ENCODE peak calls at places on chromosome 16, in seven cellular contexts. X, A, B, F, Y, K and M are unnamed samples.

GRCh38 chr16:85649978-85650863 is 37.1 kb downstream of the GSE1 start:
- DNase-seq in X (peak), A (no peak), B (no peak), F (no peak), Y (no peak), K (no peak), M (no peak)

GRCh38 chr16:87321336-87322107 is 4.3 kb upstream of the C16orf95 start:
- DNase-seq in X (no peak), A (no peak), B (no peak), F (no peak), Y (peak), K (no peak), M (no peak)

GRCh38 chr16:75908718-75909117 is 182.4 kb upstream of the CPHXL start:
- DNase-seq in X (no peak), A (no peak), B (no peak), F (no peak), Y (no peak), K (no peak), M (no peak)

GRCh38 chr16:68257251-68257905 is 6.9 kb upstream of the SLC7A6 start:
- DNase-seq in X (peak), A (no peak), B (peak), F (peak), Y (no peak), K (no peak), M (peak)

GRCh38 chr16:2682209-2683021 is at the start of gene KCTD5:
- DNase-seq in X (peak), A (peak), B (peak), F (peak), Y (peak), K (peak), M (peak)

GRCh38 chr16:59192551-59193199 is 458.6 kb upstream of the GOT2 start:
- DNase-seq in X (no peak), A (peak), B (no peak), F (peak), Y (no peak), K (no peak), M (peak)

GRCh38 chr16:54812229-54812628 is 118.4 kb upstream of the IRX5 start:
- DNase-seq in X (peak), A (no peak), B (no peak), F (no peak), Y (no peak), K (no peak), M (no peak)

GRCh38 chr16:13084331-13084730 is 182.9 kb downstream of the SHISA9 start:
- DNase-seq in X (no peak), A (no peak), B (no peak), F (no peak), Y (no peak), K (no peak), M (no peak)

GRCh38 chr16:46607529-46607928 is 13.7 kb downstream of the SHCBP1 start:
- DNase-seq in X (no peak), A (peak), B (no peak), F (no peak), Y (no peak), K (no peak), M (peak)

GRCh38 chr16:73771676-73772075 is 524.9 kb upstream of the PSMD7 start:
- DNase-seq in X (no peak), A (peak), B (no peak), F (no peak), Y (no peak), K (no peak), M (peak)

GRCh38 chr16:86572041-86572521 is 5.5 kb downstream of the FOXC2 start:
- DNase-seq in X (no peak), A (no peak), B (no peak), F (no peak), Y (no peak), K (no peak), M (no peak)

GRCh38 chr16:12319464-12320030 is 343.0 kb downstream of the SNX29 start:
- DNase-seq in X (peak), A (no peak), B (no peak), F (no peak), Y (no peak), K (no peak), M (peak)

GRCh38 chr16:88343276-88343791 is 39.4 kb upstream of the ZNF469 start:
- DNase-seq in X (no peak), A (no peak), B (no peak), F (no peak), Y (no peak), K (no peak), M (no peak)

GRCh38 chr16:28610595-28611270 is 889 bp upstream of the SULT1A1 start:
- DNase-seq in X (no peak), A (no peak), B (no peak), F (no peak), Y (no peak), K (no peak), M (no peak)

GRCh38 chr16:56203052-56203451 is 11.8 kb downstream of the GNAO1 start:
- DNase-seq in X (no peak), A (peak), B (peak), F (peak), Y (no peak), K (no peak), M (peak)

GRCh38 chr16:84804326-84804725 is 15.5 kb upstream of the CRISPLD2 start:
- DNase-seq in X (no peak), A (no peak), B (no peak), F (no peak), Y (no peak), K (no peak), M (no peak)

GRCh38 chr16:21301168-21301894 is 23.2 kb upstream of the CRYM start:
- DNase-seq in X (peak), A (peak), B (peak), F (peak), Y (no peak), K (no peak), M (peak)

GRCh38 chr16:24635900-24636610 is 93.4 kb upstream of the TNRC6A start:
- DNase-seq in X (peak), A (peak), B (no peak), F (no peak), Y (peak), K (no peak), M (peak)

GRCh38 chr16:77322757-77323156 is 112.1 kb downstream of the ADAMTS18 start:
- DNase-seq in X (peak), A (no peak), B (no peak), F (no peak), Y (no peak), K (no peak), M (no peak)

GRCh38 chr16:2450975-2451381 is 8.9 kb upstream of the TEDC2 start:
- DNase-seq in X (no peak), A (no peak), B (no peak), F (no peak), Y (no peak), K (no peak), M (no peak)